ENCODE peak calls at places on chromosomes 13 and 19, in seven cellular contexts. Z is fibroblast of lung, F is dorsolateral prefrontal cortex, I is tibial nerve, T is Peyer's patch, V is left ventricle myocardium inferior, K is thoracic aorta. Q is an unnamed sample.

GRCh38 chr13:26425439-26426358 is 131.8 kb upstream of the WASF3 start:
- DNase-seq in T (no peak), V (no peak), K (no peak), Z (peak; percentile 68), F (no peak), I (no peak), Q (no peak)

GRCh38 chr13:32246468-32246867 is 68.7 kb downstream of the ZAR1L start:
- DNase-seq in K (no peak), I (peak; percentile 50), T (no peak), F (no peak), V (peak; percentile 40), Z (peak; percentile 67), Q (peak; percentile 15)

GRCh38 chr19:47106819-47107200 is 6.8 kb downstream of the ZC3H4 start:
- DNase-seq in K (no peak), I (no peak), F (no peak), V (no peak), T (no peak), Z (peak; percentile 58), Q (no peak)

GRCh38 chr19:5687360-5688198 is 2.5 kb upstream of the RPL36 start:
- DNase-seq in V (no peak), K (no peak), F (no peak), Z (no peak), I (no peak), T (no peak), Q (peak; percentile 36)

GRCh38 chr19:42471554-42472249 is 29.0 kb upstream of the CXCL17 start:
- DNase-seq in T (no peak), K (no peak), Z (peak; percentile 9), V (no peak), F (no peak), I (no peak), Q (no peak)

GRCh38 chr19:29815231-29815630 is 3.4 kb downstream of the CCNE1 start:
- DNase-seq in V (no peak), Z (no peak), K (no peak), F (no peak), I (no peak), T (no peak), Q (peak; percentile 31)

GRCh38 chr19:4803736-4804695 is 12.5 kb downstream of the FEM1A start:
- DNase-seq in I (no peak), Z (peak; percentile 28), F (peak; percentile 55), K (no peak), T (peak; percentile 63), V (no peak), Q (peak; percentile 58)

GRCh38 chr19:34960103-34960805 is 3.8 kb downstream of the ZNF792 start:
- DNase-seq in Z (peak; percentile 94), V (no peak), K (no peak), F (no peak), T (no peak), I (no peak), Q (no peak)

GRCh38 chr19:10736916-10737551 is 19.2 kb downstream of the DNM2 start:
- DNase-seq in Z (no peak), T (no peak), V (no peak), I (no peak), K (no peak), F (no peak), Q (no peak)

GRCh38 chr13:110913911-110914292 is 967 bp downstream of the ANKRD10 start:
- DNase-seq in K (no peak), V (no peak), T (no peak), I (no peak), Z (no peak), F (no peak), Q (no peak)

GRCh38 chr13:50685491-50685890 is 158.0 kb downstream of the DLEU7 start:
- DNase-seq in T (no peak), I (peak; percentile 77), K (no peak), Z (peak; percentile 47), F (peak; percentile 94), V (peak; percentile 87), Q (no peak)

GRCh38 chr19:5091576-5092215 is 122.8 kb downstream of the KDM4B start:
- DNase-seq in Z (no peak), V (no peak), K (no peak), T (no peak), I (peak; percentile 41), F (no peak), Q (no peak)

GRCh38 chr13:106103779-106104178 is 431.7 kb downstream of the EFNB2 start:
- DNase-seq in I (no peak), T (no peak), K (no peak), Z (peak; percentile 93), F (no peak), V (no peak), Q (no peak)

GRCh38 chr19:46919324-46919723 is 58.5 kb downstream of the ARHGAP35 start:
- DNase-seq in K (no peak), V (no peak), Z (peak; percentile 50), F (no peak), T (no peak), I (no peak), Q (no peak)

GRCh38 chr13:113861433-113862030 is 2.3 kb downstream of the GAS6 start:
- DNase-seq in T (peak; percentile 50), K (no peak), F (no peak), Z (no peak), V (no peak), I (no peak), Q (no peak)

GRCh38 chr13:68170961-68171360 is 940.8 kb upstream of the PCDH9 start:
- DNase-seq in V (no peak), I (no peak), T (no peak), F (no peak), K (no peak), Z (no peak), Q (no peak)
- TF ChIP-seq CTCF in V (no peak), I (no peak), T (no peak), F (no peak), K (no peak), Z (no peak), Q (no peak)

DNA sequence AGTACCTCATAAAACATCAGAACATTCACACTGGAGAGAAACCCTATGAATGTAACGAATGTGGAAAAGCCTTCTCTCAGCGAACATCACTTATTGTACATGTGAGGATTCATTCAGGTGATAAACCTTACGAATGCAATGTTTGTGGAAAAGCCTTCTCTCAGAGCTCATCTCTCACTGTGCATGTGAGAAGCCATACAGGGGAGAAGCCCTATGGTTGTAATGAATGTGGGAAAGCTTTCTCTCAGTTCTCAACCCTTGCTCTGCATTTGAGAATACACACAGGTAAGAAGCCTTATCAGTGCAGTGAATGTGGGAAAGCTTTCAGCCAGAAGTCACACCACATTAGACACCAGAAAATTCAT is 22.0 kb downstream of the ZNF146 start:
- DNase-seq in V (no peak), Z (no peak), K (no peak), T (no peak), I (no peak), F (no peak), Q (no peak)
- H3K4me3 ChIP-seq in V (no peak overlapping the region), Z (no peak overlapping the region), K (no peak overlapping the region), T (no peak overlapping the region), I (no peak overlapping the region), F (no peak overlapping the region), Q (no peak overlapping the region)

GRCh38 chr19:48397636-48398328 is 4.3 kb downstream of the GRIN2D start:
- DNase-seq in F (no peak), I (no peak), T (peak; percentile 51), K (no peak), V (no peak), Z (no peak), Q (no peak)
- H3K27me3 ChIP-seq in F (peaks cover 54% of the 10 kb centered on the region), I (peaks cover 53% of the 10 kb centered on the region), T (peaks cover 4% of the 10 kb centered on the region), K (peaks cover 18% of the 10 kb centered on the region), V (peaks cover 54% of the 10 kb centered on the region), Z (peaks cover 32% of the 10 kb centered on the region), Q (peaks cover 3% of the 10 kb centered on the region)

GRCh38 chr19:48329167-48329891 is 4.0 kb downstream of the EMP3 start:
- DNase-seq in Z (peak; percentile 65), V (no peak), I (no peak), K (no peak), F (no peak), T (no peak), Q (peak; percentile 43)

GRCh38 chr19:48333467-48334384 is 8.4 kb downstream of the EMP3 start:
- DNase-seq in K (peak; percentile 64), F (peak; percentile 73), I (peak; percentile 76), Z (peak; percentile 90), T (peak; percentile 96), V (peak; percentile 91), Q (peak; percentile 95)

GRCh38 chr19:48330012-48330681 is 4.8 kb downstream of the EMP3 start:
- DNase-seq in T (peak; percentile 88), V (peak; percentile 71), Z (peak; percentile 48), F (peak; percentile 91), K (no peak), I (peak; percentile 32), Q (peak; percentile 91)

GRCh38 chr19:48332351-48332661 is 7.0 kb downstream of the EMP3 start:
- DNase-seq in K (no peak), Z (no peak), V (no peak), T (no peak), F (no peak), I (no peak), Q (no peak)

GRCh38 chr19:48332662-48333466 is 7.5 kb downstream of the EMP3 start:
- DNase-seq in K (peak; percentile 69), V (peak; percentile 87), I (peak; percentile 89), T (peak; percentile 93), Z (peak; percentile 98), F (peak; percentile 85), Q (peak; percentile 90)
- TF ChIP-seq CTCF in K (no peak), V (no peak), I (no peak), T (no peak), Z (no peak), F (no peak), Q (no peak)

GRCh38 chr13:53159439-53159838 is 130.8 kb downstream of the OLFM4 start:
- DNase-seq in T (no peak), K (no peak), V (no peak), I (no peak), F (no peak), Z (no peak), Q (no peak)
- H3K4me3 ChIP-seq in T (no peak overlapping the region), K (no peak overlapping the region), V (no peak overlapping the region), I (no peak overlapping the region), F (no peak overlapping the region), Z (no peak overlapping the region), Q (no peak overlapping the region)

DNA sequence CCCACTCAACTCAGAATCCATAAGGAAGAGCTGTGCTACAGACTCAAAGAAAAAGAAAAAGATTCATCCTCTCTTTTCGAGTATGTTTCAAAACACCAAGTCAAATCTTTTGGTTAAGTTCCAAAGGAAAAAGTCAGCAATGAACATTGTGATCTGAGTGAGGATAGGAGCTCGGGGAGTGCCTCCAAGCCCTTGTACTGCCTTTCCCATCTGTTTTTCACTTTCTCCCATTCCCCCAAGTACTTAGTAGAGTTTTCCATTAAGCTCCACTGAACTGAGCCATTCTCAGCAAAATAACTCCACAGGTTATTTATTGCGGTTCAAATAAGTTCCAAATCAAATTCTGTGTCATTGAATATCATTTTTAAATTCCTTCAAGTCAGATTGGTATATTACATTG is 47.7 kb upstream of the MAB21L1 start:
- DNase-seq in V (no peak), K (no peak), F (no peak), T (no peak), I (no peak), Z (no peak), Q (no peak)
- H3K27me3 ChIP-seq in V (no peaks in the 10 kb centered on the region), K (no peaks in the 10 kb centered on the region), F (no peaks in the 10 kb centered on the region), T (no peaks in the 10 kb centered on the region), I (no peaks in the 10 kb centered on the region), Z (no peaks in the 10 kb centered on the region), Q (no peaks in the 10 kb centered on the region)